ENCODE peak calls at places on chromosomes 13 and 19, in four cellular contexts. One of them, this sample, is unnamed.

GRCh38 chr19:8484331-8484894 is 18.0 kb downstream of the PRAM1 start:
- DNase-seq in H54: no peak
- DNase-seq in NCI-H1930: no peak
- DNase-seq in GM23338: no peak
- DNase-seq in this sample: peak; percentile 7

GRCh38 chr19:47109541-47110375 is 3.8 kb downstream of the ZC3H4 start:
- DNase-seq in H54: no peak
- DNase-seq in NCI-H1930: no peak
- DNase-seq in GM23338: peak; percentile 52
- DNase-seq in this sample: no peak

GRCh38 chr19:36113895-36114762 is 546 bp downstream of the POLR2I start:
- DNase-seq in H54: no peak
- DNase-seq in NCI-H1930: no peak
- DNase-seq in GM23338: peak; percentile 83
- DNase-seq in this sample: peak; percentile 52

GRCh38 chr13:102018716-102019115 is 383.1 kb downstream of the FGF14 start:
- DNase-seq in H54: no peak
- DNase-seq in NCI-H1930: no peak
- DNase-seq in GM23338: no peak
- DNase-seq in this sample: no peak

GRCh38 chr19:38023245-38023644 is 116.2 kb downstream of the SIPA1L3 start:
- DNase-seq in H54: no peak
- DNase-seq in NCI-H1930: no peak
- DNase-seq in GM23338: no peak
- DNase-seq in this sample: no peak

GRCh38 chr19:40431698-40432097 is 5.9 kb upstream of the SERTAD1 start:
- DNase-seq in H54: no peak
- DNase-seq in NCI-H1930: no peak
- DNase-seq in GM23338: no peak
- DNase-seq in this sample: no peak

GRCh38 chr13:46278474-46278873 is 66.7 kb downstream of the LRRC63 start:
- DNase-seq in H54: no peak
- DNase-seq in NCI-H1930: no peak
- DNase-seq in GM23338: peak; percentile 56
- DNase-seq in this sample: no peak

GRCh38 chr19:35704218-35704617 is at the start of gene ZBTB32:
- DNase-seq in H54: no peak
- DNase-seq in NCI-H1930: no peak
- DNase-seq in GM23338: peak; percentile 90
- DNase-seq in this sample: no peak

GRCh38 chr13:97979556-97979955 is 26.1 kb downstream of the IPO5 start:
- DNase-seq in H54: no peak
- DNase-seq in NCI-H1930: no peak
- DNase-seq in GM23338: no peak
- DNase-seq in this sample: no peak

GRCh38 chr19:17052439-17052838 is 22.8 kb downstream of the HAUS8 start:
- DNase-seq in H54: no peak
- DNase-seq in NCI-H1930: no peak
- DNase-seq in GM23338: peak; percentile 88
- DNase-seq in this sample: no peak

GRCh38 chr13:80612804-80613203 is 271.9 kb upstream of the SPRY2 start:
- DNase-seq in H54: no peak
- DNase-seq in NCI-H1930: no peak
- DNase-seq in GM23338: peak; percentile 6
- DNase-seq in this sample: no peak

GRCh38 chr13:105165449-105166125 is 1369.9 kb downstream of the EFNB2 start:
- DNase-seq in H54: no peak
- DNase-seq in NCI-H1930: no peak
- DNase-seq in GM23338: no peak
- DNase-seq in this sample: no peak

GRCh38 chr19:12828494-12828893 is 5.9 kb downstream of the RTBDN start:
- DNase-seq in H54: no peak
- DNase-seq in NCI-H1930: no peak
- DNase-seq in GM23338: peak; percentile 92
- DNase-seq in this sample: no peak

GRCh38 chr13:102597029-102598015 is 536 bp downstream of the TPP2 start:
- DNase-seq in H54: peak; percentile 18
- DNase-seq in NCI-H1930: no peak
- DNase-seq in GM23338: peak; percentile 31
- DNase-seq in this sample: no peak